ENCODE peak calls at places on chromosomes 7 and 10, in nine cellular contexts. One of them, this sample, is unnamed.

GRCh38 chr7:127935847-127936376 is 95.3 kb downstream of the LRRC4 start:
- DNase-seq in K562: no peak
- DNase-seq in keratinocyte: no peak
- DNase-seq in fibroblast of lung: no peak
- DNase-seq in transverse colon: no peak
- DNase-seq in A673: no peak
- DNase-seq in tibial artery: no peak
- DNase-seq in CD8-positive, alpha-beta memory T cell: no peak
- DNase-seq in brain microvascular endothelial cell: no peak
- DNase-seq in this sample: no peak

GRCh38 chr10:44651395-44651661 is 259.8 kb upstream of the TMEM72 start:
- DNase-seq in K562: no peak
- DNase-seq in keratinocyte: no peak
- DNase-seq in fibroblast of lung: no peak
- DNase-seq in transverse colon: no peak
- DNase-seq in A673: no peak
- DNase-seq in tibial artery: no peak
- DNase-seq in CD8-positive, alpha-beta memory T cell: no peak
- DNase-seq in brain microvascular endothelial cell: no peak
- DNase-seq in this sample: no peak

GRCh38 chr7:98399462-98399861 is 1.4 kb downstream of the BAIAP2L1 start:
- DNase-seq in K562: no peak
- DNase-seq in keratinocyte: no peak
- DNase-seq in fibroblast of lung: peak
- DNase-seq in transverse colon: no peak
- DNase-seq in A673: no peak
- DNase-seq in tibial artery: no peak
- DNase-seq in CD8-positive, alpha-beta memory T cell: no peak
- DNase-seq in brain microvascular endothelial cell: no peak
- DNase-seq in this sample: no peak

GRCh38 chr7:88692493-88692892 is 67.0 kb upstream of the ZNF804B start:
- DNase-seq in K562: no peak
- DNase-seq in keratinocyte: no peak
- DNase-seq in fibroblast of lung: no peak
- DNase-seq in transverse colon: no peak
- DNase-seq in A673: no peak
- DNase-seq in tibial artery: no peak
- DNase-seq in CD8-positive, alpha-beta memory T cell: no peak
- DNase-seq in brain microvascular endothelial cell: no peak
- DNase-seq in this sample: no peak

GRCh38 chr7:16754869-16755317 is 1.3 kb downstream of the TSPAN13 start:
- DNase-seq in K562: no peak
- DNase-seq in keratinocyte: no peak
- DNase-seq in fibroblast of lung: peak
- DNase-seq in transverse colon: no peak
- DNase-seq in A673: no peak
- DNase-seq in tibial artery: no peak
- DNase-seq in CD8-positive, alpha-beta memory T cell: no peak
- DNase-seq in brain microvascular endothelial cell: no peak
- DNase-seq in this sample: no peak

GRCh38 chr10:62082729-62083412 is 181.4 kb downstream of the ARID5B start:
- DNase-seq in K562: no peak
- DNase-seq in keratinocyte: no peak
- DNase-seq in fibroblast of lung: peak
- DNase-seq in transverse colon: peak
- DNase-seq in A673: peak
- DNase-seq in tibial artery: no peak
- DNase-seq in CD8-positive, alpha-beta memory T cell: peak
- DNase-seq in brain microvascular endothelial cell: peak
- DNase-seq in this sample: no peak

GRCh38 chr10:45034301-45034700 is 33.6 kb downstream of the ZNF22 start:
- DNase-seq in K562: no peak
- DNase-seq in keratinocyte: no peak
- DNase-seq in fibroblast of lung: peak
- DNase-seq in transverse colon: no peak
- DNase-seq in A673: no peak
- DNase-seq in tibial artery: no peak
- DNase-seq in CD8-positive, alpha-beta memory T cell: no peak
- DNase-seq in brain microvascular endothelial cell: peak
- DNase-seq in this sample: no peak

GRCh38 chr10:82888809-82889455 is 1013.9 kb downstream of the NRG3 start:
- DNase-seq in K562: no peak
- DNase-seq in keratinocyte: no peak
- DNase-seq in fibroblast of lung: no peak
- DNase-seq in transverse colon: no peak
- DNase-seq in A673: no peak
- DNase-seq in tibial artery: no peak
- DNase-seq in CD8-positive, alpha-beta memory T cell: no peak
- DNase-seq in brain microvascular endothelial cell: no peak
- DNase-seq in this sample: no peak

GRCh38 chr7:1646957-1647891 is 22.9 kb upstream of the ELFN1 start:
- DNase-seq in K562: no peak
- DNase-seq in keratinocyte: no peak
- DNase-seq in fibroblast of lung: peak
- DNase-seq in transverse colon: no peak
- DNase-seq in A673: peak
- DNase-seq in tibial artery: peak
- DNase-seq in CD8-positive, alpha-beta memory T cell: no peak
- DNase-seq in brain microvascular endothelial cell: peak
- DNase-seq in this sample: no peak

GRCh38 chr10:7787150-7787856 is 490 bp downstream of the KIN start:
- DNase-seq in K562: no peak
- DNase-seq in keratinocyte: no peak
- DNase-seq in fibroblast of lung: peak
- DNase-seq in transverse colon: no peak
- DNase-seq in A673: peak
- DNase-seq in tibial artery: no peak
- DNase-seq in CD8-positive, alpha-beta memory T cell: no peak
- DNase-seq in brain microvascular endothelial cell: no peak
- DNase-seq in this sample: no peak

GRCh38 chr7:5532520-5533335 is 109.1 kb upstream of the TNRC18 start:
- DNase-seq in K562: peak
- DNase-seq in keratinocyte: no peak
- DNase-seq in fibroblast of lung: no peak
- DNase-seq in transverse colon: peak
- DNase-seq in A673: no peak
- DNase-seq in tibial artery: peak
- DNase-seq in CD8-positive, alpha-beta memory T cell: peak
- DNase-seq in brain microvascular endothelial cell: no peak
- DNase-seq in this sample: no peak

GRCh38 chr10:133124357-133125211 is 35.4 kb upstream of the KNDC1 start:
- DNase-seq in K562: peak
- DNase-seq in keratinocyte: no peak
- DNase-seq in fibroblast of lung: peak
- DNase-seq in transverse colon: peak
- DNase-seq in A673: peak
- DNase-seq in tibial artery: peak
- DNase-seq in CD8-positive, alpha-beta memory T cell: no peak
- DNase-seq in brain microvascular endothelial cell: peak
- DNase-seq in this sample: no peak

GRCh38 chr7:28778781-28779180 is 179.3 kb downstream of the TRIL start:
- DNase-seq in K562: no peak
- DNase-seq in keratinocyte: no peak
- DNase-seq in fibroblast of lung: no peak
- DNase-seq in transverse colon: no peak
- DNase-seq in A673: peak
- DNase-seq in tibial artery: no peak
- DNase-seq in CD8-positive, alpha-beta memory T cell: no peak
- DNase-seq in brain microvascular endothelial cell: no peak
- DNase-seq in this sample: no peak

GRCh38 chr10:3931224-3931623 is 146.2 kb upstream of the KLF6 start:
- DNase-seq in K562: no peak
- DNase-seq in keratinocyte: no peak
- DNase-seq in fibroblast of lung: no peak
- DNase-seq in transverse colon: no peak
- DNase-seq in A673: no peak
- DNase-seq in tibial artery: no peak
- DNase-seq in CD8-positive, alpha-beta memory T cell: no peak
- DNase-seq in brain microvascular endothelial cell: no peak
- DNase-seq in this sample: no peak

GRCh38 chr10:78804356-78805032 is 264.3 kb upstream of the ZMIZ1 start:
- DNase-seq in K562: no peak
- DNase-seq in keratinocyte: no peak
- DNase-seq in fibroblast of lung: no peak
- DNase-seq in transverse colon: no peak
- DNase-seq in A673: no peak
- DNase-seq in tibial artery: peak
- DNase-seq in CD8-positive, alpha-beta memory T cell: no peak
- DNase-seq in brain microvascular endothelial cell: no peak
- DNase-seq in this sample: no peak

GRCh38 chr10:83212632-83213349 is 926.5 kb upstream of the GHITM start:
- DNase-seq in K562: no peak
- DNase-seq in keratinocyte: peak
- DNase-seq in fibroblast of lung: peak
- DNase-seq in transverse colon: no peak
- DNase-seq in A673: no peak
- DNase-seq in tibial artery: no peak
- DNase-seq in CD8-positive, alpha-beta memory T cell: no peak
- DNase-seq in brain microvascular endothelial cell: no peak
- DNase-seq in this sample: peak

GRCh38 chr10:109737009-109737408 is 186.3 kb downstream of the XPNPEP1 start:
- DNase-seq in K562: no peak
- DNase-seq in keratinocyte: no peak
- DNase-seq in fibroblast of lung: no peak
- DNase-seq in transverse colon: no peak
- DNase-seq in A673: no peak
- DNase-seq in tibial artery: no peak
- DNase-seq in CD8-positive, alpha-beta memory T cell: no peak
- DNase-seq in brain microvascular endothelial cell: no peak
- DNase-seq in this sample: no peak

GRCh38 chr10:61487506-61487905 is 34.3 kb upstream of the TMEM26 start:
- DNase-seq in K562: no peak
- DNase-seq in keratinocyte: no peak
- DNase-seq in fibroblast of lung: peak
- DNase-seq in transverse colon: no peak
- DNase-seq in A673: peak
- DNase-seq in tibial artery: no peak
- DNase-seq in CD8-positive, alpha-beta memory T cell: no peak
- DNase-seq in brain microvascular endothelial cell: no peak
- DNase-seq in this sample: no peak

GRCh38 chr10:98528166-98528784 is 81.5 kb upstream of the HPS1 start:
- DNase-seq in K562: no peak
- DNase-seq in keratinocyte: no peak
- DNase-seq in fibroblast of lung: no peak
- DNase-seq in transverse colon: no peak
- DNase-seq in A673: peak
- DNase-seq in tibial artery: no peak
- DNase-seq in CD8-positive, alpha-beta memory T cell: no peak
- DNase-seq in brain microvascular endothelial cell: no peak
- DNase-seq in this sample: no peak

GRCh38 chr10:29932991-29933390 is 126.4 kb downstream of the JCAD start:
- DNase-seq in K562: no peak
- DNase-seq in keratinocyte: no peak
- DNase-seq in fibroblast of lung: no peak
- DNase-seq in transverse colon: no peak
- DNase-seq in A673: no peak
- DNase-seq in tibial artery: no peak
- DNase-seq in CD8-positive, alpha-beta memory T cell: no peak
- DNase-seq in brain microvascular endothelial cell: no peak
- DNase-seq in this sample: no peak

GRCh38 chr7:43570688-43571365 is 12.1 kb upstream of the STK17A start:
- DNase-seq in K562: no peak
- DNase-seq in keratinocyte: peak
- DNase-seq in fibroblast of lung: peak
- DNase-seq in transverse colon: no peak
- DNase-seq in A673: no peak
- DNase-seq in tibial artery: no peak
- DNase-seq in CD8-positive, alpha-beta memory T cell: no peak
- DNase-seq in brain microvascular endothelial cell: no peak
- DNase-seq in this sample: no peak

GRCh38 chr10:100265821-100266485 is 1.5 kb downstream of the CWF19L1 start:
- DNase-seq in K562: no peak
- DNase-seq in keratinocyte: no peak
- DNase-seq in fibroblast of lung: no peak
- DNase-seq in transverse colon: no peak
- DNase-seq in A673: no peak
- DNase-seq in tibial artery: no peak
- DNase-seq in CD8-positive, alpha-beta memory T cell: no peak
- DNase-seq in brain microvascular endothelial cell: no peak
- DNase-seq in this sample: no peak

GRCh38 chr7:45092100-45092930 is 3.5 kb upstream of the NACAD start:
- DNase-seq in K562: no peak
- DNase-seq in keratinocyte: no peak
- DNase-seq in fibroblast of lung: peak
- DNase-seq in transverse colon: no peak
- DNase-seq in A673: no peak
- DNase-seq in tibial artery: peak
- DNase-seq in CD8-positive, alpha-beta memory T cell: no peak
- DNase-seq in brain microvascular endothelial cell: no peak
- DNase-seq in this sample: peak

GRCh38 chr7:83204715-83205114 is 42.0 kb upstream of the PCLO start:
- DNase-seq in K562: no peak
- DNase-seq in keratinocyte: no peak
- DNase-seq in fibroblast of lung: no peak
- DNase-seq in transverse colon: no peak
- DNase-seq in A673: no peak
- DNase-seq in tibial artery: no peak
- DNase-seq in CD8-positive, alpha-beta memory T cell: no peak
- DNase-seq in brain microvascular endothelial cell: no peak
- DNase-seq in this sample: no peak
- H3K27ac ChIP-seq in K562: no peak
- H3K27ac ChIP-seq in keratinocyte: no peak
- H3K27ac ChIP-seq in fibroblast of lung: no peak
- H3K27ac ChIP-seq in transverse colon: no peak
- H3K27ac ChIP-seq in A673: no peak
- H3K27ac ChIP-seq in tibial artery: no peak
- H3K27ac ChIP-seq in CD8-positive, alpha-beta memory T cell: no peak
- H3K27ac ChIP-seq in brain microvascular endothelial cell: no peak
- H3K27ac ChIP-seq in this sample: no peak

GRCh38 chr7:75772081-75773077 is at the start of gene CCL26:
- DNase-seq in K562: no peak
- DNase-seq in keratinocyte: no peak
- DNase-seq in fibroblast of lung: peak
- DNase-seq in transverse colon: peak
- DNase-seq in A673: no peak
- DNase-seq in tibial artery: peak
- DNase-seq in CD8-positive, alpha-beta memory T cell: no peak
- DNase-seq in brain microvascular endothelial cell: peak
- DNase-seq in this sample: no peak
- H3K27ac ChIP-seq in K562: peak
- H3K27ac ChIP-seq in keratinocyte: no peak
- H3K27ac ChIP-seq in fibroblast of lung: peak
- H3K27ac ChIP-seq in transverse colon: peak
- H3K27ac ChIP-seq in A673: no peak
- H3K27ac ChIP-seq in tibial artery: no peak
- H3K27ac ChIP-seq in CD8-positive, alpha-beta memory T cell: no peak
- H3K27ac ChIP-seq in brain microvascular endothelial cell: peak
- H3K27ac ChIP-seq in this sample: no peak

GRCh38 chr10:71260622-71261325 is 48.4 kb downstream of the UNC5B start:
- DNase-seq in K562: no peak
- DNase-seq in keratinocyte: no peak
- DNase-seq in fibroblast of lung: peak
- DNase-seq in transverse colon: no peak
- DNase-seq in A673: no peak
- DNase-seq in tibial artery: no peak
- DNase-seq in CD8-positive, alpha-beta memory T cell: no peak
- DNase-seq in brain microvascular endothelial cell: peak
- DNase-seq in this sample: no peak
- H3K27ac ChIP-seq in K562: no peak
- H3K27ac ChIP-seq in keratinocyte: no peak
- H3K27ac ChIP-seq in fibroblast of lung: peak
- H3K27ac ChIP-seq in transverse colon: peak
- H3K27ac ChIP-seq in A673: no peak
- H3K27ac ChIP-seq in tibial artery: peak
- H3K27ac ChIP-seq in CD8-positive, alpha-beta memory T cell: no peak
- H3K27ac ChIP-seq in brain microvascular endothelial cell: no peak
- H3K27ac ChIP-seq in this sample: peak

GRCh38 chr10:35998036-35998435 is 355.9 kb upstream of the FZD8 start:
- DNase-seq in K562: no peak
- DNase-seq in keratinocyte: no peak
- DNase-seq in fibroblast of lung: no peak
- DNase-seq in transverse colon: no peak
- DNase-seq in A673: no peak
- DNase-seq in tibial artery: no peak
- DNase-seq in CD8-positive, alpha-beta memory T cell: no peak
- DNase-seq in brain microvascular endothelial cell: no peak
- DNase-seq in this sample: no peak
- H3K27ac ChIP-seq in K562: no peak
- H3K27ac ChIP-seq in keratinocyte: no peak
- H3K27ac ChIP-seq in fibroblast of lung: no peak
- H3K27ac ChIP-seq in transverse colon: no peak
- H3K27ac ChIP-seq in A673: no peak
- H3K27ac ChIP-seq in tibial artery: no peak
- H3K27ac ChIP-seq in CD8-positive, alpha-beta memory T cell: no peak
- H3K27ac ChIP-seq in brain microvascular endothelial cell: no peak
- H3K27ac ChIP-seq in this sample: no peak